ENCODE peak calls at places on chromosomes 5 and 9, in eight cellular contexts. N is stimulated activated CD8-positive, alpha-beta memory T cell treated with anti-CD3 and anti-CD28 coated beads, Interleukin-12 subunit alpha, Interleukin-12 subunit beta, amount 100 ng/mL, for 4 hours; A is NCI-H345; S is NCI-H2081; D is HFF-Myc; J is fibroblast of the conjunctiva; Q is cerebellum; Z is activated T-cell treated with anti-CD3 and anti-CD28 coated beads, Interleukin-2, amount 50 U/mL, for 24 hours. M is an unnamed sample.

GRCh38 chr9:3924145-3924544 is 375.7 kb downstream of the GLIS3 start:
- DNase-seq in N (no peak), Q (no peak), D (no peak), J (no peak), S (no peak), Z (no peak), A (no peak), M (no peak)

GRCh38 chr9:92954078-92954861 is 6.9 kb downstream of the FGD3 start:
- DNase-seq in J (no peak), S (peak; percentile 72), D (peak; percentile 37), Z (peak; percentile 77), A (peak; percentile 49), N (peak; percentile 55), Q (no peak), M (peak; percentile 91)

GRCh38 chr5:57940879-57941278 is 458.3 kb upstream of the ACTBL2 start:
- DNase-seq in N (no peak), S (no peak), D (no peak), Z (no peak), A (no peak), J (no peak), Q (no peak), M (no peak)

GRCh38 chr5:170169996-170170395 is 62.8 kb upstream of the C5orf58 start:
- DNase-seq in N (no peak), S (no peak), Z (no peak), A (no peak), D (no peak), J (no peak), Q (no peak), M (peak; percentile 54)

GRCh38 chr9:136441681-136442245 is 2.1 kb upstream of the INPP5E start:
- DNase-seq in N (no peak), Q (no peak), S (no peak), D (no peak), A (no peak), Z (no peak), J (no peak), M (no peak)

GRCh38 chr5:149749481-149750365 is 19.6 kb downstream of the PPARGC1B start:
- DNase-seq in S (no peak), D (no peak), Q (peak; percentile 51), N (no peak), A (no peak), Z (no peak), J (no peak), M (no peak)

GRCh38 chr5:65742565-65743231 is 20.7 kb downstream of the NLN start:
- DNase-seq in J (peak; percentile 72), Z (no peak), S (no peak), Q (peak; percentile 19), A (no peak), D (peak; percentile 53), N (no peak), M (peak; percentile 60)

GRCh38 chr9:79969383-79969782 is 397.6 kb downstream of the TLE4 start:
- DNase-seq in D (no peak), Z (no peak), J (no peak), A (peak; percentile 19), N (no peak), Q (no peak), S (peak; percentile 29), M (no peak)

GRCh38 chr9:136310273-136311030 is 6.6 kb upstream of the CCDC187 start:
- DNase-seq in S (no peak), Z (no peak), Q (no peak), D (no peak), J (no peak), A (peak; percentile 57), N (no peak), M (no peak)

GRCh38 chr5:172545291-172545761 is 91.0 kb upstream of the SH3PXD2B start:
- DNase-seq in A (no peak), J (no peak), Z (peak; percentile 7), Q (no peak), S (no peak), N (no peak), D (no peak), M (no peak)

GRCh38 chr9:90219548-90220118 is 423.0 kb downstream of the DIRAS2 start:
- DNase-seq in Q (no peak), N (no peak), Z (peak; percentile 44), A (no peak), D (no peak), S (no peak), J (no peak), M (peak; percentile 3)